ENCODE peak calls at places on chromosomes 16 and 17, in four cellular contexts. V, H, F and N are unnamed samples.

GRCh38 chr16:70430667-70431536 is 8.0 kb downstream of the ST3GAL2 start:
- DNase-seq in V (no peak), H (no peak), F (no peak), N (no peak)

GRCh38 chr17:9339958-9340357 is 235.7 kb downstream of the STX8 start:
- DNase-seq in V (no peak), H (no peak), F (no peak), N (no peak)

GRCh38 chr16:82108101-82108500 is 61.9 kb downstream of the MPHOSPH6 start:
- DNase-seq in V (no peak), H (no peak), F (no peak), N (no peak)

GRCh38 chr17:53949473-53950090 is 126.9 kb downstream of the KIF2B start:
- DNase-seq in V (no peak), H (no peak), F (no peak), N (no peak)

GRCh38 chr17:74430706-74431567 is 951 bp upstream of the GPRC5C start:
- DNase-seq in V (peak; percentile 90), H (peak; percentile 81), F (peak; percentile 98), N (peak; percentile 94)

GRCh38 chr17:56762988-56763387 is 70.7 kb downstream of the C17orf67 start:
- DNase-seq in V (no peak), H (no peak), F (no peak), N (no peak)

GRCh38 chr17:50268040-50268439 is 6.2 kb upstream of the TMEM92 start:
- DNase-seq in V (no peak), H (no peak), F (no peak), N (no peak)

GRCh38 chr17:3004150-3004801 is 59.1 kb downstream of the OR1D5 start:
- DNase-seq in V (peak; percentile 99), H (peak; percentile 96), F (peak; percentile 98), N (peak; percentile 100)

GRCh38 chr17:970388-970768 is 9.2 kb downstream of the NXN start:
- DNase-seq in V (no peak), H (no peak), F (no peak), N (no peak)